ENCODE peak calls at places on chromosomes 5 and 9, in eight cellular contexts. C, I, V, N, W, G, O and Y are unnamed samples.

GRCh38 chr5:103461223-103461622 is 101.4 kb downstream of the NUDT12 start:
- DNase-seq in C (no peak), I (no peak), V (no peak), N (peak; percentile 95), W (no peak), G (no peak), O (no peak), Y (peak; percentile 92)

GRCh38 chr5:108521841-108522506 is 140.1 kb upstream of the FBXL17 start:
- DNase-seq in C (no peak), I (no peak), V (no peak), N (peak; percentile 64), W (no peak), G (no peak), O (peak; percentile 61), Y (peak; percentile 12)

GRCh38 chr5:172133359-172134029 is 54.5 kb downstream of the STK10 start:
- DNase-seq in C (no peak), I (no peak), V (peak; percentile 84), N (peak; percentile 95), W (no peak), G (peak; percentile 84), O (peak; percentile 72), Y (peak; percentile 99)

GRCh38 chr9:116234091-116234490 is 80.5 kb downstream of the PAPPA start:
- DNase-seq in C (no peak), I (no peak), V (no peak), N (peak; percentile 99), W (no peak), G (no peak), O (no peak), Y (peak; percentile 99)

GRCh38 chr5:132877938-132878337 is 4.5 kb downstream of the LEAP2 start:
- DNase-seq in C (no peak), I (peak; percentile 54), V (no peak), N (peak; percentile 52), W (no peak), G (no peak), O (no peak), Y (no peak)

GRCh38 chr5:111016801-111017200 is 54.7 kb upstream of the TSLP start:
- DNase-seq in C (no peak), I (no peak), V (no peak), N (no peak), W (no peak), G (no peak), O (no peak), Y (no peak)

GRCh38 chr9:5582835-5583195 is 46.1 kb upstream of the RIC1 start:
- DNase-seq in C (no peak), I (no peak), V (peak; percentile 73), N (peak; percentile 51), W (no peak), G (no peak), O (no peak), Y (no peak)

GRCh38 chr5:112594060-112594850 is 143.4 kb upstream of the APC start:
- DNase-seq in C (peak; percentile 33), I (no peak), V (no peak), N (no peak), W (no peak), G (no peak), O (no peak), Y (no peak)

GRCh38 chr9:128494108-128494742 is 10.3 kb upstream of the GLE1 start:
- DNase-seq in C (no peak), I (peak; percentile 57), V (peak; percentile 84), N (no peak), W (peak; percentile 50), G (peak; percentile 89), O (peak; percentile 96), Y (no peak)

GRCh38 chr9:80496901-80497565 is 925.3 kb downstream of the TLE4 start:
- DNase-seq in C (no peak), I (no peak), V (no peak), N (no peak), W (peak; percentile 31), G (no peak), O (no peak), Y (no peak)

GRCh38 chr5:6740586-6741150 is 27.4 kb downstream of the TENT4A start:
- DNase-seq in C (no peak), I (no peak), V (peak; percentile 59), N (no peak), W (no peak), G (peak; percentile 52), O (no peak), Y (no peak)